ENCODE peak calls at places on chromosomes 2 and 18, in ten cellular contexts. D is AML-193, X is globus pallidus, T is NCI-H1694 treated with DMSO at 0.1 percent for 48 hours, U is NCI-H524, J is AG20443, O is naive B cell, Q is Right ventricle myocardium inferior, H is SW480, E is fibroblast of lung. W is an unnamed sample.

GRCh38 chr2:117087565-117088291 is 726.8 kb upstream of the DDX18 start:
- DNase-seq in Q (no peak), O (no peak), U (no peak), J (no peak), T (no peak), E (no peak), H (no peak), D (no peak), X (no peak), W (no peak)

GRCh38 chr18:73245345-73245744 is 377.6 kb upstream of the NETO1 start:
- DNase-seq in Q (no peak), H (no peak), O (no peak), J (no peak), E (no peak), D (no peak), U (no peak), T (no peak), X (no peak), W (no peak)

GRCh38 chr2:72098935-72099334 is 48.7 kb downstream of the CYP26B1 start:
- DNase-seq in J (no peak), O (no peak), T (no peak), D (no peak), X (no peak), H (no peak), U (no peak), E (no peak), Q (no peak), W (no peak)

GRCh38 chr18:79818631-79819030 is 20.9 kb downstream of the KCNG2 start:
- DNase-seq in E (no peak), H (no peak), X (no peak), J (no peak), D (no peak), T (no peak), U (no peak), Q (no peak), O (no peak), W (no peak)

GRCh38 chr2:54541995-54542394 is 85.9 kb downstream of the SPTBN1 start:
- DNase-seq in T (no peak), U (no peak), H (no peak), X (no peak), O (no peak), Q (no peak), J (no peak), D (no peak), E (no peak), W (no peak)

GRCh38 chr2:171487803-171488259 is 34.4 kb upstream of the CYBRD1 start:
- DNase-seq in O (no peak), J (no peak), T (no peak), X (no peak), D (no peak), Q (no peak), H (no peak), U (no peak), E (no peak), W (no peak)

GRCh38 chr2:24774373-24774772 is 18.8 kb downstream of the PTRHD1 start:
- DNase-seq in T (no peak), E (no peak), H (no peak), X (no peak), Q (no peak), U (no peak), J (no peak), O (no peak), D (no peak), W (no peak)

GRCh38 chr2:241852981-241853631 is 5.6 kb downstream of the PDCD1 start:
- DNase-seq in H (no peak), J (no peak), X (no peak), U (no peak), O (no peak), T (no peak), E (no peak), D (no peak), Q (peak; percentile 41), W (no peak)

GRCh38 chr2:227472265-227473018 is 486 bp downstream of the AGFG1 start:
- DNase-seq in J (peak; percentile 65), O (no peak), D (no peak), U (no peak), E (no peak), X (peak; percentile 11), T (no peak), H (peak; percentile 22), Q (peak; percentile 82), W (peak; percentile 66)

W was measured in stimulated activated naive CD4-positive, alpha-beta T cell treated with Interleukin-2 at 50 U/mL for 16 hours.